ENCODE peak calls at places on chromosomes 1 and 21, in six cellular contexts. U, H, G, T, L and X are unnamed samples.

GRCh38 chr21:28482657-28483056 is 510.0 kb downstream of the LTN1 start:
- DNase-seq in U (no peak), T (no peak), G (no peak), H (no peak), L (no peak), X (no peak)

GRCh38 chr1:99558539-99558938 is 87.4 kb upstream of the PALMD start:
- DNase-seq in T (no peak), L (no peak), H (no peak), U (no peak), G (no peak), X (no peak)

GRCh38 chr1:167489581-167490340 is 28.6 kb downstream of the CD247 start:
- DNase-seq in T (no peak), L (no peak), G (no peak), U (no peak), H (no peak), X (no peak)

GRCh38 chr1:230103341-230104173 is 36.5 kb downstream of the GALNT2 start:
- DNase-seq in T (no peak), G (no peak), U (no peak), H (no peak), L (peak; percentile 17), X (no peak)

GRCh38 chr1:243490748-243491686 is 235.2 kb downstream of the SDCCAG8 start:
- DNase-seq in H (no peak), U (no peak), T (no peak), G (no peak), L (no peak), X (peak; percentile 75)

GRCh38 chr1:23772049-23772853 is 6.0 kb upstream of the PITHD1 start:
- DNase-seq in H (no peak), G (peak; percentile 96), U (peak; percentile 65), T (peak; percentile 90), L (peak; percentile 68), X (no peak)

GRCh38 chr1:109228167-109228566 is 14.4 kb downstream of the SARS1 start:
- DNase-seq in U (no peak), L (no peak), T (no peak), H (no peak), G (no peak), X (no peak)

GRCh38 chr1:63454269-63454668 is 68.8 kb downstream of the ITGB3BP start:
- DNase-seq in G (no peak), H (no peak), U (no peak), L (no peak), T (no peak), X (no peak)

GRCh38 chr1:20871419-20871818 is 84.3 kb upstream of the HP1BP3 start:
- DNase-seq in G (no peak), T (no peak), U (no peak), L (no peak), H (no peak), X (no peak)

GRCh38 chr1:46539968-46540367 is 11.5 kb downstream of the KNCN start:
- DNase-seq in G (no peak), H (no peak), L (peak; percentile 78), U (no peak), T (no peak), X (peak; percentile 39)

GRCh38 chr1:47212636-47213229 is 19.3 kb downstream of the TAL1 start:
- DNase-seq in G (no peak), L (no peak), H (no peak), U (no peak), T (no peak), X (no peak)

GRCh38 chr1:67618285-67619018 is 66.5 kb upstream of the GADD45A start:
- DNase-seq in L (peak; percentile 74), G (peak; percentile 54), U (no peak), T (peak; percentile 31), H (peak; percentile 28), X (peak; percentile 76)

GRCh38 chr1:6998267-6998666 is 213.0 kb downstream of the CAMTA1 start:
- DNase-seq in U (no peak), G (peak; percentile 60), H (no peak), T (peak; percentile 33), L (peak; percentile 15), X (no peak)

GRCh38 chr1:158932171-158932570 is 819 bp downstream of the PYHIN1 start:
- DNase-seq in T (no peak), U (no peak), G (no peak), L (no peak), H (no peak), X (no peak)

GRCh38 chr21:45423968-45424853 is 19.2 kb downstream of the COL18A1 start:
- DNase-seq in U (no peak), H (no peak), G (no peak), T (no peak), L (no peak), X (no peak)